ENCODE peak calls at places on chromosomes 6 and 20, in six cellular contexts. D, U, Y, T, Z and N are unnamed samples.

GRCh38 chr20:48930035-48930434 is 8.5 kb downstream of the ARFGEF2 start:
- DNase-seq in D (no peak), U (peak), Y (no peak), T (no peak), Z (peak), N (no peak)

GRCh38 chr6:12865782-12866181 is 149.2 kb downstream of the PHACTR1 start:
- DNase-seq in D (no peak), U (no peak), Y (no peak), T (no peak), Z (no peak), N (no peak)

GRCh38 chr20:62596921-62597320 is 45.4 kb upstream of the SLCO4A1 start:
- DNase-seq in D (no peak), U (no peak), Y (no peak), T (no peak), Z (no peak), N (no peak)

GRCh38 chr6:16904957-16905356 is 143.7 kb upstream of the ATXN1 start:
- DNase-seq in D (no peak), U (no peak), Y (no peak), T (no peak), Z (no peak), N (no peak)

GRCh38 chr6:104597541-104598050 is 262.1 kb downstream of the HACE1 start:
- DNase-seq in D (no peak), U (peak), Y (no peak), T (peak), Z (peak), N (peak)

GRCh38 chr6:43840490-43841218 is 70.6 kb downstream of the VEGFA start:
- DNase-seq in D (no peak), U (peak), Y (no peak), T (no peak), Z (peak), N (no peak)

GRCh38 chr6:20487669-20488375 is 46.4 kb upstream of the CDKAL1 start:
- DNase-seq in D (no peak), U (no peak), Y (no peak), T (peak), Z (peak), N (no peak)

GRCh38 chr6:53128842-53129241 is 19.8 kb downstream of the GCM1 start:
- DNase-seq in D (no peak), U (no peak), Y (no peak), T (no peak), Z (no peak), N (no peak)

GRCh38 chr6:139988702-139989101 is 614.3 kb upstream of the CITED2 start:
- DNase-seq in D (no peak), U (no peak), Y (no peak), T (no peak), Z (no peak), N (no peak)

GRCh38 chr6:38131527-38131965 is 312.0 kb downstream of the ZFAND3 start:
- DNase-seq in D (no peak), U (peak), Y (no peak), T (peak), Z (peak), N (peak)

DNA sequence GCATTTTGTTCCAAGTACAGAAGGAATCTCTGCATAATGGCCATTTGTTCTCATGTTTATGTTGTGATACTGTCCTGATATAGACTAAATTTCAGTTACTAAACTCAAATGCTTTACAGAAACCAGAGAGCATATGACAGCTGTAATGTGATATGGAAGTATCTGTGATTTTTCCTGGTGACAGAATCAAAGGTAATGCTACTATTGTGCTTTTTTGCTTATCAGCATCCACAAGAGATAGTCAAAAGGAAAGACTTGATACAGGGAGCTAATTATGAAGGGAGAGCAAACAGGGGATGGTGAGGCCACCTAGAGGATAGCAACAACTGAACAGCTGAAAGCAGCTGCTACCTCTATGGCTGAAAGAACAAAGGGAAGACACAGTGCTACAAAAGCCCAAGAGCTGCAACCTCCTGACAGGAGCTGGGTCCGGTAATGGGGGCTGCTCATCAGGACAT is 181.4 kb downstream of the PHF3 start:
- DNase-seq in D (no peak), U (peak), Y (no peak), T (peak), Z (peak), N (no peak)
- TF ChIP-seq CTCF in D (no peak), U (peak), Y (peak), T (peak), Z (peak), N (peak)

GRCh38 chr6:122400467-122401089 is 1.1 kb downstream of the HSF2 start:
- DNase-seq in D (no peak), U (no peak), Y (no peak), T (no peak), Z (peak), N (no peak)
- H3K4me3 ChIP-seq in D (peak), U (peak), Y (peak), T (peak), Z (peak), N (peak)

GRCh38 chr20:19249515-19249914 is 37.1 kb downstream of the SLC24A3 start:
- DNase-seq in D (no peak), U (peak), Y (no peak), T (peak), Z (no peak), N (no peak)
- TF ChIP-seq CTCF in D (no peak), U (no peak), Y (no peak), T (peak), Z (no peak), N (no peak)

GRCh38 chr6:26019261-26019845 is 56.8 kb downstream of the TRIM38 start:
- DNase-seq in D (no peak), U (no peak), Y (no peak), T (no peak), Z (no peak), N (no peak)
- H3K4me3 ChIP-seq in D (no peak), U (no peak), Y (no peak), T (peak), Z (peak), N (no peak)

GRCh38 chr20:31595654-31596411 is 9.3 kb upstream of the ID1 start:
- DNase-seq in D (peak), U (peak), Y (no peak), T (peak), Z (peak), N (no peak)

GRCh38 chr20:31594558-31595379 is 10.3 kb upstream of the ID1 start:
- DNase-seq in D (peak), U (no peak), Y (no peak), T (no peak), Z (no peak), N (no peak)

GRCh38 chr20:31595380-31595653 is 9.8 kb upstream of the ID1 start:
- DNase-seq in D (no peak), U (no peak), Y (no peak), T (no peak), Z (no peak), N (no peak)

GRCh38 chr20:31594002-31594557 is 11.0 kb upstream of the ID1 start:
- DNase-seq in D (no peak), U (no peak), Y (no peak), T (no peak), Z (no peak), N (no peak)

GRCh38 chr20:31593221-31594001 is 11.7 kb upstream of the ID1 start:
- DNase-seq in D (no peak), U (peak), Y (no peak), T (peak), Z (peak), N (no peak)
- TF ChIP-seq CTCF in D (no peak), U (no peak), Y (no peak), T (peak), Z (no peak), N (peak)

GRCh38 chr20:19742974-19743649 is 14.9 kb upstream of the RIN2 start:
- DNase-seq in D (no peak), U (peak), Y (no peak), T (no peak), Z (no peak), N (no peak)
- H3K4me3 ChIP-seq in D (no peak), U (no peak), Y (no peak), T (no peak), Z (no peak), N (no peak)

GRCh38 chr20:20465259-20465658 is 97.4 kb downstream of the INSM1 start:
- DNase-seq in D (no peak), U (no peak), Y (no peak), T (peak), Z (no peak), N (no peak)
- TF ChIP-seq CTCF in D (no peak), U (peak), Y (peak), T (peak), Z (peak), N (peak)

GRCh38 chr6:42385339-42385738 is 66.4 kb downstream of the TRERF1 start:
- DNase-seq in D (no peak), U (no peak), Y (no peak), T (no peak), Z (no peak), N (no peak)

GRCh38 chr6:42381850-42382249 is 69.9 kb downstream of the TRERF1 start:
- DNase-seq in D (no peak), U (no peak), Y (no peak), T (no peak), Z (no peak), N (no peak)

GRCh38 chr6:42380208-42380979 is 71.3 kb downstream of the TRERF1 start:
- DNase-seq in D (no peak), U (peak), Y (no peak), T (no peak), Z (no peak), N (no peak)

GRCh38 chr6:42387336-42387735 is 64.4 kb downstream of the TRERF1 start:
- DNase-seq in D (no peak), U (no peak), Y (no peak), T (peak), Z (no peak), N (no peak)

GRCh38 chr6:42383421-42384208 is 68.1 kb downstream of the TRERF1 start:
- DNase-seq in D (no peak), U (no peak), Y (no peak), T (no peak), Z (no peak), N (no peak)
- H3K4me3 ChIP-seq in D (no peak), U (no peak), Y (no peak), T (no peak), Z (no peak), N (no peak)

GRCh38 chr6:2744206-2744771 is 6.4 kb downstream of the MYLK4 start:
- DNase-seq in D (no peak), U (peak), Y (no peak), T (peak), Z (peak), N (no peak)
- TF ChIP-seq CTCF in D (no peak), U (peak), Y (peak), T (peak), Z (peak), N (peak)

GRCh38 chr6:33212857-33213165 is 4.5 kb downstream of the RING1 start:
- DNase-seq in D (no peak), U (peak), Y (no peak), T (no peak), Z (no peak), N (no peak)
- H3K4me3 ChIP-seq in D (peak), U (peak), Y (no peak), T (peak), Z (peak), N (peak)